ENCODE peak calls at places on chromosomes 6 and 20, in eight cellular contexts. I, S, C, N, Q, X, A and V are unnamed samples.
A peak's percentile ranks its signal among the peaks of the same experiment; 100 is the strongest.

GRCh38 chr6:156991971-156992370 is 214.8 kb downstream of the ARID1B start:
- DNase-seq in I (no peak), S (no peak), C (no peak), N (no peak), Q (no peak), X (no peak), A (no peak), V (no peak)

GRCh38 chr6:27839303-27840081 is 72.7 kb downstream of the OR2B2 start:
- DNase-seq in I (no peak), S (peak; percentile 7), C (no peak), N (no peak), Q (no peak), X (no peak), A (no peak), V (peak; percentile 70)

GRCh38 chr6:124964764-124965105 is 2.5 kb downstream of the RNF217 start:
- DNase-seq in I (no peak), S (no peak), C (no peak), N (no peak), Q (no peak), X (no peak), A (no peak), V (no peak)

GRCh38 chr6:135030056-135030473 is 24.6 kb downstream of the HBS1L start:
- DNase-seq in I (no peak), S (no peak), C (no peak), N (peak; percentile 36), Q (no peak), X (no peak), A (no peak), V (no peak)

GRCh38 chr20:41879151-41879550 is 261.0 kb upstream of the CHD6 start:
- DNase-seq in I (no peak), S (no peak), C (no peak), N (no peak), Q (no peak), X (no peak), A (no peak), V (no peak)

GRCh38 chr6:40520108-40520507 is 67.1 kb downstream of the LRFN2 start:
- DNase-seq in I (no peak), S (no peak), C (no peak), N (no peak), Q (no peak), X (no peak), A (no peak), V (no peak)

GRCh38 chr6:80553071-80553740 is 446.7 kb downstream of the BCKDHB start:
- DNase-seq in I (no peak), S (no peak), C (no peak), N (no peak), Q (no peak), X (no peak), A (no peak), V (no peak)

GRCh38 chr6:514396-514973 is 122.9 kb downstream of the IRF4 start:
- DNase-seq in I (no peak), S (no peak), C (no peak), N (no peak), Q (no peak), X (no peak), A (no peak), V (no peak)

GRCh38 chr6:69232506-69233194 is 564.2 kb downstream of the LMBRD1 start:
- DNase-seq in I (no peak), S (peak; percentile 39), C (peak; percentile 86), N (peak; percentile 3), Q (no peak), X (no peak), A (peak; percentile 23), V (peak; percentile 15)

GRCh38 chr6:142482249-142482648 is 180.4 kb downstream of the ADGRG6 start:
- DNase-seq in I (no peak), S (no peak), C (no peak), N (no peak), Q (no peak), X (no peak), A (no peak), V (no peak)

GRCh38 chr6:30881987-30882763 is 2.1 kb upstream of the DDR1 start:
- DNase-seq in I (no peak), S (no peak), C (no peak), N (no peak), Q (no peak), X (no peak), A (no peak), V (no peak)

GRCh38 chr6:127190552-127190951 is 72.1 kb downstream of the RSPO3 start:
- DNase-seq in I (no peak), S (no peak), C (no peak), N (no peak), Q (no peak), X (no peak), A (no peak), V (peak; percentile 57)

GRCh38 chr6:132465530-132466485 is 47.1 kb downstream of the STX7 start:
- DNase-seq in I (no peak), S (no peak), C (no peak), N (no peak), Q (no peak), X (no peak), A (no peak), V (peak; percentile 59)

GRCh38 chr6:49457771-49458170 is 5.3 kb downstream of the MMUT start:
- DNase-seq in I (no peak), S (no peak), C (no peak), N (no peak), Q (no peak), X (no peak), A (no peak), V (no peak)